ENCODE peak calls at places on chromosomes 2 and 18, in seven cellular contexts. T is epithelial cell of esophagus, I is ovary, F is Caco-2, S is A549, K is A673, M is brain microvascular endothelial cell. N is an unnamed sample.

GRCh38 chr2:201769664-201770373 is 10.9 kb downstream of the ALS2 start:
- DNase-seq in I (no peak), K (no peak), M (no peak), S (no peak), T (no peak), F (no peak), N (no peak)

GRCh38 chr2:63052411-63053234 is 2.0 kb downstream of the OTX1 start:
- DNase-seq in S (no peak), F (peak), I (no peak), T (no peak), M (no peak), K (no peak), N (no peak)

GRCh38 chr2:100065029-100065428 is 77.4 kb downstream of the AFF3 start:
- DNase-seq in F (no peak), S (no peak), M (no peak), T (no peak), K (no peak), I (no peak), N (no peak)

GRCh38 chr2:147331790-147332419 is 512.9 kb upstream of the ACVR2A start:
- DNase-seq in K (peak), S (peak), T (peak), M (peak), F (no peak), I (no peak), N (peak)

GRCh38 chr2:26765475-26766200 is 1.6 kb downstream of the SLC35F6 start:
- DNase-seq in I (no peak), T (peak), S (no peak), M (no peak), K (no peak), F (no peak), N (no peak)

GRCh38 chr2:101909760-101910159 is 82.0 kb upstream of the IL1R2 start:
- DNase-seq in I (no peak), K (no peak), M (no peak), F (no peak), T (no peak), S (no peak), N (no peak)

GRCh38 chr2:235206980-235207579 is 255.3 kb downstream of the SH3BP4 start:
- DNase-seq in S (no peak), K (no peak), M (no peak), T (no peak), F (no peak), I (no peak), N (no peak)

GRCh38 chr2:203928849-203929248 is 7.7 kb upstream of the ICOS start:
- DNase-seq in F (no peak), K (peak), M (no peak), S (no peak), I (no peak), T (peak), N (peak)

GRCh38 chr2:230564805-230565779 is 147.6 kb upstream of the CAB39 start:
- DNase-seq in F (no peak), I (no peak), K (no peak), M (peak), S (no peak), T (peak), N (peak)

GRCh38 chr2:215896921-215897320 is 116.4 kb downstream of the MREG start:
- DNase-seq in M (no peak), I (no peak), S (no peak), F (no peak), T (no peak), K (no peak), N (no peak)

GRCh38 chr18:62877448-62878221 is 162.3 kb downstream of the PHLPP1 start:
- DNase-seq in T (no peak), K (peak), S (peak), M (peak), I (no peak), F (no peak), N (peak)
- TF ChIP-seq CTCF in T (no peak), K (no peak), S (no peak), M (peak), I (no peak), F (no peak), N (peak)

GRCh38 chr18:23690505-23691068 is 1.3 kb downstream of the LAMA3 start:
- DNase-seq in S (peak), K (no peak), M (no peak), T (no peak), F (no peak), I (no peak), N (no peak)
- H3K4me3 ChIP-seq in S (peak), K (peak), M (no peak), T (peak), F (peak), I (peak), N (no peak)

GRCh38 chr18:58580623-58581022 is 48.3 kb downstream of the ALPK2 start:
- DNase-seq in I (no peak), K (peak), F (no peak), M (no peak), T (no peak), S (peak), N (peak)
- TF ChIP-seq CTCF in I (no peak), K (no peak), F (no peak), M (no peak), T (peak), S (no peak), N (no peak)

GRCh38 chr2:119304852-119305251 is 61.8 kb downstream of the C2orf76 start:
- DNase-seq in M (no peak), S (no peak), I (no peak), F (no peak), K (no peak), T (no peak), N (no peak)

GRCh38 chr2:119308793-119309330 is 57.8 kb downstream of the C2orf76 start:
- DNase-seq in K (no peak), M (no peak), T (no peak), S (no peak), F (no peak), I (no peak), N (no peak)

GRCh38 chr2:119305497-119306195 is 61.0 kb downstream of the C2orf76 start:
- DNase-seq in T (no peak), S (no peak), K (no peak), M (no peak), I (no peak), F (no peak), N (no peak)

GRCh38 chr2:119307419-119308140 is 59.1 kb downstream of the C2orf76 start:
- DNase-seq in F (no peak), T (no peak), S (no peak), K (no peak), I (no peak), M (no peak), N (no peak)

GRCh38 chr2:119306196-119306590 is 60.4 kb downstream of the C2orf76 start:
- DNase-seq in K (no peak), M (no peak), T (no peak), I (no peak), F (no peak), S (no peak), N (no peak)
- H3K4me3 ChIP-seq in K (no peak), M (no peak), T (no peak), I (peak), F (no peak), S (no peak), N (no peak)

DNA sequence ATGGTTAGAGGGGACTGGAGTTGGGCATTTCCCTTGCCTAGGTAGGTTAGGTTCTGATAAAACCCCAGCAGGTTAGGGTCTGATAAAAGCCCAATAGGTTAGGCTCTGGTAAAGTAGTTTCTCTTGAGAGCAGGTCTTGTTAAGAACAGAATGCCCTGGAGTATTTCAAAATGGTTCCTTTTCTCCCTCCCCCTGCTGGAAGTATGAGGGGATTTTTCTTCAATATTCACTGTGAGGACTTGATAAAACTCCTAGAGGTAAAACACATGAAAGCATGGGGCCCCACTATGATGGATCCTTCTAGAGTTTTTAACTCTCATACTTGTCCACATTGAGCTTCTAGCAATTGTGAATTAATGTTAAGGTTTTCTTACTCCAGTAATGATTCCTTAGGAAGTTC is 27.6 kb downstream of the ANKAR start:
- DNase-seq in K (peak), F (no peak), T (no peak), I (no peak), S (peak), M (peak), N (peak)
- TF ChIP-seq CTCF in K (peak), F (peak), T (no peak), I (no peak), S (no peak), M (peak), N (peak)

DNA sequence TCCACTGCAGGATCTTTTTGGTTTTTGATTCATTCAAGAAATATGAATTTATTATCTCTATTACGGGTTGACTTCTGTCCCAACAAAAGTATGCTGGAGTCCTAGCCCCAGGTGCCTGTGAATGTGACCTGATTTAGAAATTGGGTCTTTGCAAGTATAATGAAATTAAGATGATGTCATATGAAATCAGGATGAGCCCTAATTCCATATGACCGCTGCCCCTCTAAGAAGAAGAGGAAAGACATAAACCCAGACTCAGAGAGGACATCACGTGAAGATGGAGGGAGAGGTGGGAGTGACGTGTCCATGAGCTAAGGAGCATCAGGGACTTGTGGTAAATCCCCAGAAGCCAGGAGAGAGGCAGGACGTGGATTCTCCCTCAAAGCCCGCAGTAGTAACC is 287.1 kb downstream of the LPIN1 start:
- DNase-seq in I (no peak), S (no peak), T (no peak), M (no peak), K (no peak), F (no peak), N (no peak)
- H3K4me3 ChIP-seq in I (no peak), S (no peak), T (no peak), M (no peak), K (no peak), F (no peak), N (no peak)

DNA sequence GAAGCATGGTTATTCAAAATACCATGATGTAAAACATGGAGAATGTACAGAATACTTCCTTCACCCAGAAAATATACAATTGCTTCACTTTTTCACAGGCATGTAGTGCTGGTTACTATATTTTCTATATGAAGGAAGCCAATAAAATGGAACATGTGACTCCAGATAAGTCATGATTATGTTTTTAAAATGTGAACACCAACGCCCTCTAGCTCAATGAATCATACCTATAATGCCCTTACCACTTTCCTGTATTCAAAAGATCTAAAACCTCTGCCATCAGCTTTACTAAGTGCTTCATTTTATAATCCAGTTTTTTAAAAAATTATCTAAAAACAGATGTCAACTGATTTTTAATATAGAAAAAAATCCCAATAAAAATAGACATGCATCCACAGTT is 59.9 kb downstream of the SMAD2 start:
- DNase-seq in I (no peak), F (no peak), T (peak), S (no peak), M (no peak), K (no peak), N (no peak)
- TF ChIP-seq CTCF in I (no peak), F (no peak), T (no peak), S (no peak), M (no peak), K (peak), N (no peak)